ENCODE peak calls at places on chromosomes 12 and 14, in ten cellular contexts. B, H, U, A, G, E, L, P, F and J are unnamed samples.

GRCh38 chr14:95474486-95474885 is 42.0 kb downstream of the SYNE3 start:
- DNase-seq in U (no peak), P (no peak), L (no peak), E (no peak), B (no peak), G (no peak), H (no peak), A (no peak), F (no peak), J (no peak)

GRCh38 chr12:124683330-124683662 is 115.9 kb upstream of the NCOR2 start:
- DNase-seq in L (no peak), A (no peak), U (no peak), H (no peak), E (no peak), P (no peak), F (no peak), G (no peak), B (peak; percentile 68), J (no peak)

GRCh38 chr12:104306943-104307654 is 3.6 kb downstream of the EID3 start:
- DNase-seq in P (no peak), G (no peak), U (no peak), F (no peak), B (no peak), L (no peak), A (peak; percentile 47), E (no peak), H (no peak), J (no peak)

GRCh38 chr14:51638071-51638944 is 13.4 kb upstream of the FRMD6 start:
- DNase-seq in F (no peak), E (no peak), U (peak; percentile 44), L (peak; percentile 45), P (no peak), B (peak; percentile 68), G (peak; percentile 46), H (peak; percentile 94), A (peak; percentile 47), J (no peak)

GRCh38 chr12:58169826-58170225 is 228.5 kb downstream of the ATP23 start:
- DNase-seq in B (no peak), L (no peak), F (no peak), E (no peak), P (no peak), U (no peak), G (no peak), H (no peak), A (no peak), J (no peak)

GRCh38 chr12:133120385-133121191 is 9.5 kb downstream of the ZNF891 start:
- DNase-seq in P (no peak), F (no peak), A (peak; percentile 2), B (no peak), L (peak; percentile 13), U (no peak), H (no peak), G (no peak), E (no peak), J (no peak)

GRCh38 chr14:100981808-100982207 is 78.3 kb upstream of the RTL1 start:
- DNase-seq in L (peak; percentile 13), A (no peak), G (no peak), U (peak; percentile 29), P (no peak), B (no peak), F (no peak), H (no peak), E (no peak), J (no peak)

GRCh38 chr14:35963209-35963608 is 137.1 kb downstream of the BRMS1L start:
- DNase-seq in B (peak; percentile 10), P (no peak), H (no peak), U (no peak), L (no peak), F (no peak), G (no peak), E (no peak), A (peak; percentile 10), J (no peak)

GRCh38 chr12:34217660-34218059 is 195.4 kb downstream of the ALG10 start:
- DNase-seq in H (no peak), E (no peak), G (no peak), U (no peak), A (no peak), P (no peak), B (no peak), F (no peak), L (no peak), J (no peak)

GRCh38 chr12:16607895-16608294 is 1.9 kb upstream of the LMO3 start:
- DNase-seq in B (no peak), U (no peak), P (no peak), H (no peak), A (no peak), L (no peak), G (no peak), E (no peak), F (no peak), J (no peak)

GRCh38 chr14:22515961-22516360 is 73.1 kb downstream of the DAD1 start:
- DNase-seq in F (no peak), A (no peak), B (no peak), H (no peak), L (no peak), G (no peak), P (no peak), E (no peak), U (no peak), J (no peak)

GRCh38 chr14:81408595-81408994 is 8.5 kb upstream of the STON2 start:
- DNase-seq in L (no peak), E (no peak), P (no peak), H (no peak), F (no peak), B (no peak), G (no peak), A (no peak), U (no peak), J (no peak)

GRCh38 chr12:16509411-16509810 is 96.6 kb downstream of the LMO3 start:
- DNase-seq in F (no peak), G (no peak), A (no peak), E (no peak), U (no peak), P (no peak), H (no peak), B (no peak), L (no peak), J (no peak)

GRCh38 chr12:94697631-94698030 is 47.3 kb upstream of the TMCC3 start:
- DNase-seq in L (no peak), P (no peak), H (no peak), U (no peak), A (no peak), G (no peak), F (no peak), B (no peak), E (no peak), J (no peak)

DNA sequence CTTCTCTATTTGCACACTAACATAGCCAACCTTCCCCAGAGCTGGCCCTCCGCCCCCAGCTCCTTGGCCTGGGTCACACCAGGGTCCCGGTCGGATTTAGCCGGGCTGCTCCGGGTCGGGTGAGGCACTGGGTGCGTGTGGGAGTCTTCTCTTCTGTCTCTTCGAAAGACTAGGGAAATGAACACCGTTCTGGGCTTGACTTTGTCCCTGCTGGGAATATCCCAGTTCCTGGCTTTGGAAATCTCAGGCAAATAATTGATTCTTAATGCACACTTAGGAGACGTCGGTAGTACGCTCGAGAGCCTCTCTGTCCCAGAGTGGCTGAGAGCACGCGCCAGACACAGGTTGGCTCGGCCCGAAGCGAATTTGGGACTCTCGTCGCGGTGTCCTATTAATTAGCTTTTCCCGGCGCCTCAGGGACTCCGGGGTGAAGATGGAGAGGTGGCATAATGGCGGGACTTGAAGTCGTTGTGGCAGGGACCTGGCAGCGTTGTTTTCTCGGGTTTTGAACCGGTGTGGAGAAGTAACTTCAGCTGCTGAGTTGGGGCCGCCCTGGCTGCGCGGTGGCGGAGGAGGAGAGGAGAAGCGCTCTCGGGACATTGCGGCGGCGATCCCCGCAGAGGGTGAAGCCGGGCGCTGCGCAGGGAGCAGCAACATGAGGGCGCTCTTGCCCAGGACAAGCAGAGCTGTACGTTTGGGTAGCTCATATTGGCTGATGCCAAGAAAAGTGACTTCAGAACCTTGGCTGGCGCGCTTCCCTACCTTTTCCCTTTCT is 7.5 kb downstream of the FOXG1 start:
- DNase-seq in F (no peak), A (peak; percentile 60), U (no peak), G (peak; percentile 80), H (peak; percentile 40), P (no peak), B (no peak), E (peak; percentile 56), L (peak; percentile 64), J (peak; percentile 1)
- TF ChIP-seq CTCF in F (no peak), A (peak; percentile 67), U (peak; percentile 38), G (peak; percentile 63), H (peak; percentile 47), P (peak; percentile 35), B (no peak), E (no peak), L (peak; percentile 56), J (peak; percentile 61)

GRCh38 chr12:115946867-115947695 is 330.4 kb downstream of the MED13L start:
- DNase-seq in B (no peak), G (no peak), P (no peak), E (no peak), A (peak; percentile 40), L (no peak), U (peak; percentile 23), H (no peak), F (no peak), J (no peak)
- TF ChIP-seq CTCF in B (peak; percentile 79), G (peak; percentile 63), P (peak; percentile 63), E (peak; percentile 22), A (peak; percentile 72), L (peak; percentile 49), U (peak; percentile 90), H (peak; percentile 57), F (no peak), J (peak; percentile 75)

DNA sequence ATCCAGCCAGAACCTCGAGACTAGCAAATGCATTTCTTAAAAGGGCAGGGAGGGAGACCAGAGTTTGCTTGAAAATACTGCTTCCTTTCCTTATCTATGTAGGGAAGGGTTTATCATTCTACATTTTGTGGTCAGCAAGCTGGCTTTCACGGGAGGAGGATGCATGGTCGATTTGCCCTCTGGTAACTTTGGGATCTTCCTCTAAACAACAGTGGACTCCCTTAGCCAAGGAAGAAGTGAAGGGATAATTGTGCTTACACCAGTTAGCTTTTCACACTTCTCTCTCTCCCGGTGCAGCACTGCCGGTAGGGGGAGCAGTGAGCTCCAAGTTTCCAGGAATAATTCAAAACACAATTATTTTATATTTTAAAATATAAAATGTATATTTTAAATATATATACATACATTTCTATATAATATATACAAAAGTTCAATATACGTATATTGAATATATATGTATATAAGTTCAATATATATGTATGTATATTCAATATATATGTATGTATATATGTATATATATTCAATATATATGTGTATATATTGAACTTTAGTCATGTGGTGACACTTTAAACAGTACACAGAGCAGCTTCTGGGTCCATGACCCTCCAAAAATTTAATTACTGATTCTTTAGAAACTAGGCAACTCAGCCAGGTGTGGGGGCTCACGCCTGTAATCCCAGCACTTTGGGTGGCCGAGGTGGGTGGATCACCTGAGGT is 4.5 kb upstream of the ACACB start:
- DNase-seq in G (peak; percentile 63), H (peak; percentile 53), F (peak; percentile 77), A (peak; percentile 76), E (peak; percentile 74), L (peak; percentile 69), P (no peak), U (peak; percentile 28), B (peak; percentile 72), J (no peak)
- TF ChIP-seq CTCF in G (peak; percentile 86), H (peak; percentile 93), F (peak; percentile 75), A (peak; percentile 88), E (peak; percentile 87), L (peak; percentile 83), P (peak; percentile 80), U (peak; percentile 94), B (peak; percentile 91), J (peak; percentile 83)

DNA sequence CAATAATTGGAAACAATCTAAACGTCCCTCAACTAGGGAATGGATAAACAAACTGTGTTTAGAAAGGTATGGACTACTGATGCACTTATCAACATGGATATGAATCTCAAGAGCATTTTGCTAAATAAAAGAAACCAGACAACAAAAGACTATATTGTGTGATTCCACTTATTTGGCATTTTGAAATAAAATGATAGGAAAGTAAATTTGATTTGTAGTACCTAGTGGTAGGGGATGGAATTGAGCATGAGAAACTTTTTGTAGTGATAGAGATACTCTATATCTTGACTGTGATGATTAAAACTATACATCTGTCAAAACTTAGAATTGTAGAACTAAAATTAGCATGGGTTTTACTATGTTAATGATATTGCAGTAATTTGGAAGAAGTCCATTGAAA is 87.1 kb downstream of the ARID2 start:
- DNase-seq in P (no peak), B (no peak), A (no peak), F (no peak), G (no peak), E (no peak), L (no peak), H (no peak), U (no peak), J (no peak)
- TF ChIP-seq CTCF in P (no peak), B (no peak), A (no peak), F (no peak), G (no peak), E (no peak), L (no peak), H (no peak), U (peak; percentile 47), J (no peak)